ENCODE peak calls at places on chromosomes 2 and 18, in six cellular contexts. One of them, this sample, is unnamed.

GRCh38 chr2:202033317-202034248 is at the start of gene FZD7:
- DNase-seq in activated naive CD4-positive, alpha-beta T cell: peak
- DNase-seq in transverse colon: peak
- DNase-seq in stimulated activated CD8-positive, alpha-beta memory T cell treated with anti-CD3 and anti-CD28 coated beads, Interleukin-4, amount 100 ng/mL, for 1 hour: peak
- DNase-seq in MM.1S: peak
- DNase-seq in GDM1: peak
- DNase-seq in this sample: peak

GRCh38 chr2:207330912-207331311 is 165.2 kb upstream of the KLF7 start:
- DNase-seq in activated naive CD4-positive, alpha-beta T cell: no peak
- DNase-seq in transverse colon: no peak
- DNase-seq in stimulated activated CD8-positive, alpha-beta memory T cell treated with anti-CD3 and anti-CD28 coated beads, Interleukin-4, amount 100 ng/mL, for 1 hour: no peak
- DNase-seq in MM.1S: no peak
- DNase-seq in GDM1: no peak
- DNase-seq in this sample: no peak

GRCh38 chr18:79511271-79511670 is 115.5 kb downstream of the NFATC1 start:
- DNase-seq in activated naive CD4-positive, alpha-beta T cell: no peak
- DNase-seq in transverse colon: peak
- DNase-seq in stimulated activated CD8-positive, alpha-beta memory T cell treated with anti-CD3 and anti-CD28 coated beads, Interleukin-4, amount 100 ng/mL, for 1 hour: no peak
- DNase-seq in MM.1S: no peak
- DNase-seq in GDM1: no peak
- DNase-seq in this sample: no peak

GRCh38 chr2:32330136-32330535 is 26.7 kb upstream of the BIRC6 start:
- DNase-seq in activated naive CD4-positive, alpha-beta T cell: no peak
- DNase-seq in transverse colon: no peak
- DNase-seq in stimulated activated CD8-positive, alpha-beta memory T cell treated with anti-CD3 and anti-CD28 coated beads, Interleukin-4, amount 100 ng/mL, for 1 hour: no peak
- DNase-seq in MM.1S: no peak
- DNase-seq in GDM1: no peak
- DNase-seq in this sample: no peak

GRCh38 chr2:239109041-239109915 is 261.4 kb downstream of the TWIST2 start:
- DNase-seq in activated naive CD4-positive, alpha-beta T cell: no peak
- DNase-seq in transverse colon: peak
- DNase-seq in stimulated activated CD8-positive, alpha-beta memory T cell treated with anti-CD3 and anti-CD28 coated beads, Interleukin-4, amount 100 ng/mL, for 1 hour: no peak
- DNase-seq in MM.1S: no peak
- DNase-seq in GDM1: no peak
- DNase-seq in this sample: no peak

GRCh38 chr2:181258761-181259160 is 198.4 kb upstream of the ITGA4 start:
- DNase-seq in activated naive CD4-positive, alpha-beta T cell: no peak
- DNase-seq in transverse colon: no peak
- DNase-seq in stimulated activated CD8-positive, alpha-beta memory T cell treated with anti-CD3 and anti-CD28 coated beads, Interleukin-4, amount 100 ng/mL, for 1 hour: no peak
- DNase-seq in MM.1S: no peak
- DNase-seq in GDM1: no peak
- DNase-seq in this sample: no peak

GRCh38 chr2:30178618-30179404 is 32.0 kb downstream of the YPEL5 start:
- DNase-seq in activated naive CD4-positive, alpha-beta T cell: no peak
- DNase-seq in transverse colon: peak
- DNase-seq in stimulated activated CD8-positive, alpha-beta memory T cell treated with anti-CD3 and anti-CD28 coated beads, Interleukin-4, amount 100 ng/mL, for 1 hour: no peak
- DNase-seq in MM.1S: no peak
- DNase-seq in GDM1: no peak
- DNase-seq in this sample: no peak

GRCh38 chr18:35264409-35264808 is 23.6 kb downstream of the ZNF397 start:
- DNase-seq in activated naive CD4-positive, alpha-beta T cell: no peak
- DNase-seq in transverse colon: no peak
- DNase-seq in stimulated activated CD8-positive, alpha-beta memory T cell treated with anti-CD3 and anti-CD28 coated beads, Interleukin-4, amount 100 ng/mL, for 1 hour: no peak
- DNase-seq in MM.1S: no peak
- DNase-seq in GDM1: no peak
- DNase-seq in this sample: no peak

GRCh38 chr2:62305421-62306176 is 109.7 kb downstream of the B3GNT2 start:
- DNase-seq in activated naive CD4-positive, alpha-beta T cell: no peak
- DNase-seq in transverse colon: no peak
- DNase-seq in stimulated activated CD8-positive, alpha-beta memory T cell treated with anti-CD3 and anti-CD28 coated beads, Interleukin-4, amount 100 ng/mL, for 1 hour: no peak
- DNase-seq in MM.1S: no peak
- DNase-seq in GDM1: peak
- DNase-seq in this sample: no peak

GRCh38 chr2:120108049-120108448 is 95.2 kb downstream of the EPB41L5 start:
- DNase-seq in activated naive CD4-positive, alpha-beta T cell: no peak
- DNase-seq in transverse colon: peak
- DNase-seq in stimulated activated CD8-positive, alpha-beta memory T cell treated with anti-CD3 and anti-CD28 coated beads, Interleukin-4, amount 100 ng/mL, for 1 hour: no peak
- DNase-seq in MM.1S: no peak
- DNase-seq in GDM1: no peak
- DNase-seq in this sample: no peak

GRCh38 chr2:37617119-37617892 is 54.1 kb downstream of the CDC42EP3 start:
- DNase-seq in activated naive CD4-positive, alpha-beta T cell: no peak
- DNase-seq in transverse colon: no peak
- DNase-seq in stimulated activated CD8-positive, alpha-beta memory T cell treated with anti-CD3 and anti-CD28 coated beads, Interleukin-4, amount 100 ng/mL, for 1 hour: no peak
- DNase-seq in MM.1S: peak
- DNase-seq in GDM1: no peak
- DNase-seq in this sample: no peak

GRCh38 chr2:26114144-26114543 is 58.7 kb upstream of the GAREM2 start:
- DNase-seq in activated naive CD4-positive, alpha-beta T cell: no peak
- DNase-seq in transverse colon: no peak
- DNase-seq in stimulated activated CD8-positive, alpha-beta memory T cell treated with anti-CD3 and anti-CD28 coated beads, Interleukin-4, amount 100 ng/mL, for 1 hour: no peak
- DNase-seq in MM.1S: no peak
- DNase-seq in GDM1: no peak
- DNase-seq in this sample: no peak

GRCh38 chr2:234165421-234165820 is 114.9 kb downstream of the SPP2 start:
- DNase-seq in activated naive CD4-positive, alpha-beta T cell: no peak
- DNase-seq in transverse colon: no peak
- DNase-seq in stimulated activated CD8-positive, alpha-beta memory T cell treated with anti-CD3 and anti-CD28 coated beads, Interleukin-4, amount 100 ng/mL, for 1 hour: no peak
- DNase-seq in MM.1S: no peak
- DNase-seq in GDM1: no peak
- DNase-seq in this sample: peak

GRCh38 chr2:63047193-63047533 is 3.5 kb upstream of the OTX1 start:
- DNase-seq in activated naive CD4-positive, alpha-beta T cell: no peak
- DNase-seq in transverse colon: no peak
- DNase-seq in stimulated activated CD8-positive, alpha-beta memory T cell treated with anti-CD3 and anti-CD28 coated beads, Interleukin-4, amount 100 ng/mL, for 1 hour: no peak
- DNase-seq in MM.1S: no peak
- DNase-seq in GDM1: no peak
- DNase-seq in this sample: no peak

GRCh38 chr2:16525265-16525887 is 140.3 kb downstream of the CYRIA start:
- DNase-seq in activated naive CD4-positive, alpha-beta T cell: no peak
- DNase-seq in transverse colon: peak
- DNase-seq in stimulated activated CD8-positive, alpha-beta memory T cell treated with anti-CD3 and anti-CD28 coated beads, Interleukin-4, amount 100 ng/mL, for 1 hour: no peak
- DNase-seq in MM.1S: peak
- DNase-seq in GDM1: peak
- DNase-seq in this sample: peak

GRCh38 chr2:64730551-64731305 is 77.0 kb upstream of the SERTAD2 start:
- DNase-seq in activated naive CD4-positive, alpha-beta T cell: no peak
- DNase-seq in transverse colon: peak
- DNase-seq in stimulated activated CD8-positive, alpha-beta memory T cell treated with anti-CD3 and anti-CD28 coated beads, Interleukin-4, amount 100 ng/mL, for 1 hour: no peak
- DNase-seq in MM.1S: peak
- DNase-seq in GDM1: no peak
- DNase-seq in this sample: no peak

GRCh38 chr2:224278531-224278930 is 123.4 kb downstream of the FAM124B start:
- DNase-seq in activated naive CD4-positive, alpha-beta T cell: no peak
- DNase-seq in transverse colon: no peak
- DNase-seq in stimulated activated CD8-positive, alpha-beta memory T cell treated with anti-CD3 and anti-CD28 coated beads, Interleukin-4, amount 100 ng/mL, for 1 hour: no peak
- DNase-seq in MM.1S: no peak
- DNase-seq in GDM1: no peak
- DNase-seq in this sample: no peak

GRCh38 chr2:230658877-230659652 is 53.6 kb upstream of the CAB39 start:
- DNase-seq in activated naive CD4-positive, alpha-beta T cell: no peak
- DNase-seq in transverse colon: no peak
- DNase-seq in stimulated activated CD8-positive, alpha-beta memory T cell treated with anti-CD3 and anti-CD28 coated beads, Interleukin-4, amount 100 ng/mL, for 1 hour: no peak
- DNase-seq in MM.1S: no peak
- DNase-seq in GDM1: peak
- DNase-seq in this sample: no peak

GRCh38 chr2:4246364-4247131 is 543.2 kb downstream of the DCDC2C start:
- DNase-seq in activated naive CD4-positive, alpha-beta T cell: no peak
- DNase-seq in transverse colon: no peak
- DNase-seq in stimulated activated CD8-positive, alpha-beta memory T cell treated with anti-CD3 and anti-CD28 coated beads, Interleukin-4, amount 100 ng/mL, for 1 hour: no peak
- DNase-seq in MM.1S: no peak
- DNase-seq in GDM1: no peak
- DNase-seq in this sample: no peak

GRCh38 chr2:207503234-207503633 is 26.5 kb upstream of the CREB1 start:
- DNase-seq in activated naive CD4-positive, alpha-beta T cell: no peak
- DNase-seq in transverse colon: peak
- DNase-seq in stimulated activated CD8-positive, alpha-beta memory T cell treated with anti-CD3 and anti-CD28 coated beads, Interleukin-4, amount 100 ng/mL, for 1 hour: no peak
- DNase-seq in MM.1S: no peak
- DNase-seq in GDM1: no peak
- DNase-seq in this sample: no peak

This sample was measured in Caco-2.